ENCODE peak calls at places on chromosomes 16 and 17, in five cellular contexts. One of them, this sample, is unnamed.

GRCh38 chr17:27206447-27206846 is 87.5 kb upstream of the WSB1 start:
- DNase-seq in SK-N-SH: no peak
- DNase-seq in HEK293T: peak; percentile 6
- DNase-seq in K562: peak; percentile 49
- DNase-seq in HepG2: peak; percentile 8
- DNase-seq in this sample: no peak

GRCh38 chr17:73011016-73011486 is 81.4 kb downstream of the SLC39A11 start:
- DNase-seq in SK-N-SH: peak; percentile 70
- DNase-seq in HEK293T: no peak
- DNase-seq in K562: peak; percentile 86
- DNase-seq in HepG2: no peak
- DNase-seq in this sample: no peak

GRCh38 chr16:85661131-85662035 is 27.4 kb downstream of the GINS2 start:
- DNase-seq in SK-N-SH: no peak
- DNase-seq in HEK293T: no peak
- DNase-seq in K562: no peak
- DNase-seq in HepG2: no peak
- DNase-seq in this sample: no peak

GRCh38 chr17:17107891-17108680 is 65.8 kb downstream of the MPRIP start:
- DNase-seq in SK-N-SH: peak; percentile 38
- DNase-seq in HEK293T: no peak
- DNase-seq in K562: no peak
- DNase-seq in HepG2: no peak
- DNase-seq in this sample: no peak

GRCh38 chr17:50837980-50838954 is 2.9 kb downstream of the WFIKKN2 start:
- DNase-seq in SK-N-SH: no peak
- DNase-seq in HEK293T: no peak
- DNase-seq in K562: no peak
- DNase-seq in HepG2: no peak
- DNase-seq in this sample: no peak

GRCh38 chr17:79621151-79621940 is 10.5 kb upstream of the RBFOX3 start:
- DNase-seq in SK-N-SH: peak; percentile 30
- DNase-seq in HEK293T: no peak
- DNase-seq in K562: no peak
- DNase-seq in HepG2: no peak
- DNase-seq in this sample: no peak

GRCh38 chr16:88805887-88806393 is 2.4 kb downstream of the CDT1 start:
- DNase-seq in SK-N-SH: no peak
- DNase-seq in HEK293T: no peak
- DNase-seq in K562: no peak
- DNase-seq in HepG2: no peak
- DNase-seq in this sample: no peak

GRCh38 chr16:71916397-71916920 is 21.1 kb downstream of the IST1 start:
- DNase-seq in SK-N-SH: no peak
- DNase-seq in HEK293T: no peak
- DNase-seq in K562: no peak
- DNase-seq in HepG2: no peak
- DNase-seq in this sample: no peak

GRCh38 chr17:59329558-59330313 is 1.7 kb upstream of the YPEL2 start:
- DNase-seq in SK-N-SH: peak; percentile 81
- DNase-seq in HEK293T: peak; percentile 70
- DNase-seq in K562: peak; percentile 77
- DNase-seq in HepG2: peak; percentile 85
- DNase-seq in this sample: peak; percentile 43

GRCh38 chr17:78367193-78367592 is 7.3 kb upstream of the SOCS3 start:
- DNase-seq in SK-N-SH: no peak
- DNase-seq in HEK293T: no peak
- DNase-seq in K562: no peak
- DNase-seq in HepG2: no peak
- DNase-seq in this sample: no peak

GRCh38 chr17:64975318-64976087 is 56.2 kb upstream of the LRRC37A3 start:
- DNase-seq in SK-N-SH: peak; percentile 99
- DNase-seq in HEK293T: peak; percentile 94
- DNase-seq in K562: peak; percentile 97
- DNase-seq in HepG2: peak; percentile 87
- DNase-seq in this sample: peak; percentile 95

GRCh38 chr17:47883589-47884426 is 12.2 kb upstream of the SP2 start:
- DNase-seq in SK-N-SH: no peak
- DNase-seq in HEK293T: peak; percentile 35
- DNase-seq in K562: no peak
- DNase-seq in HepG2: no peak
- DNase-seq in this sample: no peak

GRCh38 chr17:82483204-82483660 is 24.7 kb downstream of the NARF start:
- DNase-seq in SK-N-SH: no peak
- DNase-seq in HEK293T: no peak
- DNase-seq in K562: no peak
- DNase-seq in HepG2: no peak
- DNase-seq in this sample: no peak

GRCh38 chr17:28521296-28522085 is 15.3 kb downstream of the FOXN1 start:
- DNase-seq in SK-N-SH: no peak
- DNase-seq in HEK293T: no peak
- DNase-seq in K562: no peak
- DNase-seq in HepG2: no peak
- DNase-seq in this sample: no peak

GRCh38 chr17:80859004-80859941 is 132.4 kb upstream of the CHMP6 start:
- DNase-seq in SK-N-SH: peak; percentile 88
- DNase-seq in HEK293T: no peak
- DNase-seq in K562: no peak
- DNase-seq in HepG2: no peak
- DNase-seq in this sample: no peak

GRCh38 chr17:75835315-75835987 is 8.8 kb downstream of the UNC13D start:
- DNase-seq in SK-N-SH: peak; percentile 84
- DNase-seq in HEK293T: no peak
- DNase-seq in K562: no peak
- DNase-seq in HepG2: no peak
- DNase-seq in this sample: no peak

GRCh38 chr16:31404353-31405064 is 11.4 kb downstream of the ITGAD start:
- DNase-seq in SK-N-SH: no peak
- DNase-seq in HEK293T: peak; percentile 88
- DNase-seq in K562: peak; percentile 79
- DNase-seq in HepG2: no peak
- DNase-seq in this sample: no peak
- TF ChIP-seq FOXM1 in SK-N-SH: no peak
- TF ChIP-seq FOXM1 in HEK293T: no peak
- TF ChIP-seq FOXM1 in K562: no peak
- TF ChIP-seq FOXM1 in HepG2: no peak
- TF ChIP-seq FOXM1 in this sample: no peak

GRCh38 chr16:52086901-52087300 is 460.0 kb downstream of the TOX3 start:
- DNase-seq in SK-N-SH: no peak
- DNase-seq in HEK293T: no peak
- DNase-seq in K562: no peak
- DNase-seq in HepG2: no peak
- DNase-seq in this sample: no peak

GRCh38 chr16:52095466-52095865 is 451.5 kb downstream of the TOX3 start:
- DNase-seq in SK-N-SH: no peak
- DNase-seq in HEK293T: no peak
- DNase-seq in K562: no peak
- DNase-seq in HepG2: no peak
- DNase-seq in this sample: no peak

DNA sequence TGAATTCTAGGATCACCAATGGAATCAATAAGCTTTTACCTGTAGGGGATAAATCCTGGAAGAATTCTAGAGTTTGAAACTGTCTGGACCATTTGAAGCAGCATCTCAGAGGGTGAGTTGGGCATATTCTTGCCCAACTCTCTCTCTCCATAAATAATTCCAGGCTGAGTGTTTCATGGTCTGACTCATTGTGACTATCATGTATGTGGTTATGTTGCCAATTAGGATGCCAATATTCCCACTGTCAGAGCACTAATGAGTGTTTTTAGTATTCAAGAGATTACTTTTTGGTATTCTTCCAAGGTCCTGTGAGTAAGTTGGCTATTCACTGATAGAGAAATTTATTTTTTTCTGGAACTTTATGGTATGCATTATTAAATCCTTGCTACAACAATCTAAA is 456.9 kb downstream of the TOX3 start:
- DNase-seq in SK-N-SH: no peak
- DNase-seq in HEK293T: no peak
- DNase-seq in K562: no peak
- DNase-seq in HepG2: no peak
- DNase-seq in this sample: no peak
- TF ChIP-seq FOXM1 in SK-N-SH: no peak
- TF ChIP-seq FOXM1 in HEK293T: no peak
- TF ChIP-seq FOXM1 in K562: no peak
- TF ChIP-seq FOXM1 in HepG2: no peak
- TF ChIP-seq FOXM1 in this sample: no peak

GRCh38 chr16:1817716-1818115 is 8.9 kb downstream of the HAGH start:
- DNase-seq in SK-N-SH: no peak
- DNase-seq in HEK293T: no peak
- DNase-seq in K562: no peak
- DNase-seq in HepG2: no peak
- DNase-seq in this sample: no peak
- TF ChIP-seq FOXM1 in SK-N-SH: no peak
- TF ChIP-seq FOXM1 in HEK293T: no peak
- TF ChIP-seq FOXM1 in K562: no peak
- TF ChIP-seq FOXM1 in HepG2: no peak
- TF ChIP-seq FOXM1 in this sample: no peak

DNA sequence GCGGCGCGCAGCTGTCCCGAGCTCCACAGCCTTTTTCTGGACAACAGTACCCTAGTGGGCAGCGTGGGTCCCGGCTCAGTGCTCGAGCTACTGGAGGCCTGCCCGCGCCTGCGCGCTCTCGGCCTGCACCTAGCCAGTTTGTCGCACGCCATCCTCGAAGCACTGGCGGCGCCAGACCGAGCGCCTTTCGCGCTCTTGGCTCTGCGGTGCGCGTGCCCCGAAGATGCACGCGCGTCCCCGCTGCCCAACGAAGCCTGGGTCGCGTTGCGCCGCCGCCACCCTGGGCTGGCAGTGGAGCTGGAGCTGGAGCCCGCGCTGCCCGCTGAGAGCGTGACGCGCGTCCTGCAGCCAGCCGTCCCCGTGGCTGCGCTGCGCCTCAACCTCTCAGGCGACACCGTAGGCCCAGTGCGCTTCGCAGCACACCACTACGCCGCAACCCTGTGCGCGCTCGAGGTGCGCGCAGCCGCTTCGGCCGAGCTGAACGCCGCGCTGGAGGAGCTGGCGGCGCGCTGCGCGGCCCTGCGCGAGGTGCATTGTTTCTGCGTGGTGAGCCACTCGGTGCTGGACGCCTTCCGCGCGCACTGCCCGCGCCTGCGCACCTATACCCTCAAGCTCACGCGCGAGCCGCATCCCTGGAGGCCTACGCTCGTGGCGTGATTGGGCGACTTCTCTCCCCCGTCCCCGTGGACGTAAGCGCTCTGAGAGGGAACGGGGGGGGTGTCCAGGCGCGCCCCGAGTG is 1.2 kb upstream of the HSF4 start:
- DNase-seq in SK-N-SH: peak; percentile 83
- DNase-seq in HEK293T: no peak
- DNase-seq in K562: no peak
- DNase-seq in HepG2: no peak
- DNase-seq in this sample: no peak
- TF ChIP-seq FOXM1 in SK-N-SH: no peak
- TF ChIP-seq FOXM1 in HEK293T: no peak
- TF ChIP-seq FOXM1 in K562: no peak
- TF ChIP-seq FOXM1 in HepG2: no peak
- TF ChIP-seq FOXM1 in this sample: no peak

GRCh38 chr16:693364-693763 is 3.2 kb upstream of the WDR24 start:
- DNase-seq in SK-N-SH: no peak
- DNase-seq in HEK293T: no peak
- DNase-seq in K562: no peak
- DNase-seq in HepG2: no peak
- DNase-seq in this sample: no peak
- TF ChIP-seq FOXM1 in SK-N-SH: no peak
- TF ChIP-seq FOXM1 in HEK293T: no peak
- TF ChIP-seq FOXM1 in K562: no peak
- TF ChIP-seq FOXM1 in HepG2: no peak
- TF ChIP-seq FOXM1 in this sample: no peak

DNA sequence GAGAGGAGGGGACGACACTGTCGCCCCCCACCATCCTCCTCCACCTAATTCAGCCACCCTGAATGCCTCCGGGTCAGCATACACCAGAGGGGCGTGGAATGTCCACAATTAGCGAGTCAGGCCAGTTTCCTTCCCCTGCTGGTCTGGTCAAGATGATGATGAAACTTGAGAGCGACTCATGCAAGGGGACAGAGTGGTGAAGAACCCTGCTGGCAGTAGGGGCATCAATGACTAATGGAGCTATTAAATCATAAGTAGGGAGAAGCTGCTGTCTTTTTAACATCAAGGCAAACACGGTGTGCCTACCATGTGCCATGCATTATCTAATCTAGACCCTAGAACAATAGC is 7.2 kb downstream of the SPACA3 start:
- DNase-seq in SK-N-SH: no peak
- DNase-seq in HEK293T: no peak
- DNase-seq in K562: no peak
- DNase-seq in HepG2: no peak
- DNase-seq in this sample: no peak
- TF ChIP-seq FOXM1 in SK-N-SH: no peak
- TF ChIP-seq FOXM1 in HEK293T: no peak
- TF ChIP-seq FOXM1 in K562: no peak
- TF ChIP-seq FOXM1 in HepG2: no peak
- TF ChIP-seq FOXM1 in this sample: no peak